ENCODE peak calls at places on chromosomes 13 and 19, in seven cellular contexts. G is MCF 10A; M is NT2/D1; T is GM12892; C is fibroblast of the aortic adventitia; Y is GM12865; U is activated T-helper 9 cell treated with anti-CD3 and anti-CD28 coated beads, Interleukin-2, amount 50 U/mL, for 16 hours. B is an unnamed sample.

GRCh38 chr13:99050983-99051488 is 73.2 kb upstream of the DOCK9 start:
- DNase-seq in G (no peak), M (no peak), T (no peak), C (no peak), Y (no peak), U (no peak), B (no peak)

GRCh38 chr13:50453238-50453637 is 390.3 kb downstream of the DLEU7 start:
- DNase-seq in G (no peak), M (no peak), T (no peak), C (peak; percentile 58), Y (no peak), U (no peak), B (no peak)

GRCh38 chr19:18596752-18597157 is 8.2 kb downstream of the REX1BD start:
- DNase-seq in G (peak; percentile 35), M (no peak), T (no peak), C (no peak), Y (peak; percentile 18), U (no peak), B (no peak)

GRCh38 chr13:44575741-44576395 is at the start of gene TSC22D1:
- DNase-seq in G (peak; percentile 38), M (no peak), T (peak; percentile 23), C (peak; percentile 58), Y (peak; percentile 73), U (peak; percentile 48), B (peak; percentile 46)

GRCh38 chr19:19121371-19121770 is 16.9 kb downstream of the TMEM161A start:
- DNase-seq in G (no peak), M (no peak), T (no peak), C (no peak), Y (no peak), U (no peak), B (no peak)

GRCh38 chr19:7681336-7682174 is 922 bp downstream of the TRAPPC5 start:
- DNase-seq in G (peak; percentile 86), M (peak; percentile 80), T (peak; percentile 77), C (peak; percentile 74), Y (peak; percentile 95), U (peak; percentile 73), B (peak; percentile 65)

GRCh38 chr19:15195987-15196682 is 4.7 kb downstream of the NOTCH3 start:
- DNase-seq in G (peak; percentile 73), M (no peak), T (no peak), C (no peak), Y (no peak), U (no peak), B (no peak)

GRCh38 chr13:72146816-72147215 is 279.8 kb upstream of the DACH1 start:
- DNase-seq in G (no peak), M (no peak), T (no peak), C (no peak), Y (no peak), U (no peak), B (no peak)

GRCh38 chr19:45470147-45471081 is 2.6 kb downstream of the FOSB start:
- DNase-seq in G (peak; percentile 33), M (no peak), T (no peak), C (peak; percentile 47), Y (no peak), U (no peak), B (peak; percentile 60)

GRCh38 chr13:79404985-79405384 is 1.1 kb downstream of the RBM26 start:
- DNase-seq in G (peak; percentile 39), M (no peak), T (no peak), C (no peak), Y (peak; percentile 52), U (no peak), B (no peak)

GRCh38 chr19:57317503-57317902 is 2.8 kb upstream of the ZNF543 start:
- DNase-seq in G (no peak), M (no peak), T (no peak), C (no peak), Y (no peak), U (no peak), B (no peak)

GRCh38 chr13:99299545-99300341 is 7.5 kb downstream of the GPR183 start:
- DNase-seq in G (no peak), M (no peak), T (no peak), C (no peak), Y (no peak), U (no peak), B (no peak)

GRCh38 chr19:41369769-41370168 is 5.8 kb upstream of the B9D2 start:
- DNase-seq in G (no peak), M (no peak), T (no peak), C (no peak), Y (no peak), U (no peak), B (no peak)

GRCh38 chr13:26377038-26377437 is 123.1 kb downstream of the CDK8 start:
- DNase-seq in G (peak; percentile 42), M (peak; percentile 1), T (no peak), C (peak; percentile 11), Y (peak; percentile 19), U (no peak), B (no peak)

GRCh38 chr19:33436360-33437345 is 63.1 kb downstream of the CEBPG start:
- DNase-seq in G (no peak), M (no peak), T (no peak), C (no peak), Y (no peak), U (no peak), B (no peak)

GRCh38 chr13:24632382-24633121 is 47.7 kb upstream of the ATP12A start:
- DNase-seq in G (peak; percentile 38), M (no peak), T (no peak), C (no peak), Y (no peak), U (no peak), B (no peak)

GRCh38 chr19:42129399-42130253 is 2.6 kb downstream of the POU2F2 start:
- DNase-seq in G (peak; percentile 17), M (no peak), T (peak; percentile 69), C (peak; percentile 86), Y (peak; percentile 93), U (no peak), B (peak; percentile 85)

GRCh38 chr13:44818428-44818827 is 170.8 kb downstream of the NUFIP1 start:
- DNase-seq in G (peak; percentile 28), M (peak; percentile 20), T (no peak), C (no peak), Y (peak; percentile 21), U (no peak), B (no peak)

GRCh38 chr19:49573009-49573408 is 7.3 kb downstream of the NOSIP start:
- DNase-seq in G (no peak), M (no peak), T (no peak), C (no peak), Y (no peak), U (no peak), B (no peak)

GRCh38 chr19:50725218-50725931 is 2.2 kb downstream of the CLEC11A start:
- DNase-seq in G (no peak), M (no peak), T (no peak), C (no peak), Y (no peak), U (no peak), B (no peak)

GRCh38 chr13:46668302-46668720 is 115.3 kb downstream of the LRCH1 start:
- DNase-seq in G (peak; percentile 78), M (no peak), T (no peak), C (peak; percentile 96), Y (peak; percentile 42), U (no peak), B (no peak)

GRCh38 chr13:41452462-41452861 is 4.9 kb upstream of the RGCC start:
- DNase-seq in G (no peak), M (no peak), T (no peak), C (no peak), Y (no peak), U (no peak), B (no peak)

GRCh38 chr19:29866011-29866410 is 54.2 kb downstream of the CCNE1 start:
- DNase-seq in G (no peak), M (no peak), T (no peak), C (no peak), Y (no peak), U (no peak), B (no peak)

GRCh38 chr13:114065141-114065925 is 67.1 kb downstream of the RASA3 start:
- DNase-seq in G (peak; percentile 99), M (peak; percentile 77), T (peak; percentile 54), C (peak; percentile 98), Y (peak; percentile 79), U (peak; percentile 68), B (peak; percentile 61)

GRCh38 chr13:35782793-35783192 is 306.3 kb upstream of the MAB21L1 start:
- DNase-seq in G (no peak), M (no peak), T (no peak), C (no peak), Y (no peak), U (no peak), B (no peak)